ENCODE peak calls at places on chromosomes 11 and 22, in eight cellular contexts. R is dorsolateral prefrontal cortex; Y is hepatocyte; T is CD4-positive, alpha-beta T cell; G is GM06990; N is ovary; M is prostate gland; W is AG04450. A is an unnamed sample.

GRCh38 chr11:67523556-67524479 is 572 bp upstream of the CABP2 start:
- DNase-seq in R (no peak), Y (no peak), T (no peak), G (no peak), N (no peak), M (no peak), W (no peak), A (no peak)

GRCh38 chr11:8282621-8283509 is 19.2 kb upstream of the LMO1 start:
- DNase-seq in R (peak; percentile 10), Y (no peak), T (no peak), G (no peak), N (no peak), M (no peak), W (no peak), A (no peak)

GRCh38 chr11:104897891-104898684 is at the start of gene CASP12:
- DNase-seq in R (no peak), Y (peak; percentile 6), T (no peak), G (peak; percentile 31), N (peak; percentile 22), M (no peak), W (no peak), A (no peak)

GRCh38 chr11:93738647-93739081 is 2.6 kb downstream of the TAF1D start:
- DNase-seq in R (no peak), Y (no peak), T (no peak), G (no peak), N (no peak), M (no peak), W (no peak), A (no peak)

GRCh38 chr11:59865031-59865430 is 1.3 kb downstream of the TCN1 start:
- DNase-seq in R (no peak), Y (no peak), T (no peak), G (no peak), N (no peak), M (no peak), W (no peak), A (no peak)

GRCh38 chr11:30329150-30329940 is 6.4 kb downstream of the ARL14EP start:
- DNase-seq in R (no peak), Y (no peak), T (no peak), G (no peak), N (no peak), M (no peak), W (no peak), A (no peak)

GRCh38 chr22:25485626-25486545 is 78.6 kb upstream of the GRK3 start:
- DNase-seq in R (no peak), Y (no peak), T (no peak), G (peak; percentile 24), N (no peak), M (no peak), W (no peak), A (no peak)

GRCh38 chr11:46947399-46948077 is 11.0 kb downstream of the CSTPP1 start:
- DNase-seq in R (no peak), Y (peak; percentile 4), T (no peak), G (no peak), N (no peak), M (no peak), W (no peak), A (no peak)

GRCh38 chr11:17805873-17806272 is 71.3 kb downstream of the KCNC1 start:
- DNase-seq in R (no peak), Y (no peak), T (no peak), G (no peak), N (no peak), M (no peak), W (no peak), A (no peak)

GRCh38 chr11:66188580-66188979 is 79.9 kb upstream of the RAB1B start:
- DNase-seq in R (no peak), Y (peak; percentile 10), T (no peak), G (no peak), N (no peak), M (no peak), W (peak; percentile 10), A (no peak)

GRCh38 chr11:33835143-33835878 is 56.6 kb downstream of the LMO2 start:
- DNase-seq in R (no peak), Y (peak; percentile 73), T (no peak), G (no peak), N (no peak), M (no peak), W (peak; percentile 13), A (no peak)

GRCh38 chr11:72111803-72112540 is 523 bp downstream of the ANAPC15 start:
- DNase-seq in R (peak; percentile 99), Y (peak; percentile 98), T (peak; percentile 75), G (no peak), N (peak; percentile 90), M (peak; percentile 99), W (peak; percentile 99), A (peak; percentile 93)

GRCh38 chr11:35245786-35246185 is 106.8 kb downstream of the CD44 start:
- DNase-seq in R (no peak), Y (no peak), T (no peak), G (no peak), N (no peak), M (no peak), W (no peak), A (no peak)

GRCh38 chr11:74849525-74850391 is 99.1 kb downstream of the XRRA1 start:
- DNase-seq in R (no peak), Y (no peak), T (no peak), G (no peak), N (no peak), M (no peak), W (peak; percentile 27), A (no peak)

GRCh38 chr11:76690736-76691135 is 20.2 kb upstream of the LRRC32 start:
- DNase-seq in R (no peak), Y (no peak), T (no peak), G (no peak), N (no peak), M (no peak), W (peak; percentile 65), A (no peak)

GRCh38 chr11:111944139-111944538 is 7.0 kb downstream of the DIXDC1 start:
- DNase-seq in R (no peak), Y (peak; percentile 71), T (no peak), G (no peak), N (no peak), M (peak; percentile 68), W (peak; percentile 59), A (no peak)

GRCh38 chr11:121687961-121688566 is 235.3 kb upstream of the SORL1-AS1 start:
- DNase-seq in R (no peak), Y (peak; percentile 37), T (no peak), G (no peak), N (no peak), M (no peak), W (peak; percentile 23), A (no peak)

GRCh38 chr22:32318361-32318760 is 39.3 kb upstream of the RFPL3 start:
- DNase-seq in R (no peak), Y (no peak), T (no peak), G (no peak), N (no peak), M (no peak), W (no peak), A (no peak)

GRCh38 chr11:118645066-118645715 is 34.3 kb downstream of the TREH start:
- DNase-seq in R (no peak), Y (no peak), T (no peak), G (no peak), N (no peak), M (no peak), W (no peak), A (no peak)

GRCh38 chr22:20530368-20531153 is 23.2 kb downstream of the MED15 start:
- DNase-seq in R (no peak), Y (peak; percentile 65), T (no peak), G (no peak), N (no peak), M (no peak), W (no peak), A (no peak)

GRCh38 chr11:69667619-69668604 is 7.2 kb downstream of the LTO1 start:
- DNase-seq in R (no peak), Y (peak; percentile 55), T (no peak), G (no peak), N (no peak), M (no peak), W (no peak), A (no peak)

GRCh38 chr11:10164621-10165020 is 129.4 kb downstream of the SBF2 start:
- DNase-seq in R (no peak), Y (no peak), T (no peak), G (no peak), N (no peak), M (no peak), W (no peak), A (no peak)

GRCh38 chr22:39300198-39300830 is 19.1 kb downstream of the RPL3 start:
- DNase-seq in R (peak; percentile 59), Y (no peak), T (no peak), G (no peak), N (no peak), M (no peak), W (no peak), A (no peak)

GRCh38 chr11:44383246-44383645 is 73.3 kb upstream of the ALX4 start:
- DNase-seq in R (no peak), Y (no peak), T (no peak), G (no peak), N (no peak), M (no peak), W (no peak), A (no peak)
- H3K27me3 ChIP-seq in R (peaks cover 20% of the 10 kb centered on the region), Y (no peaks in the 10 kb centered on the region), T (peaks cover 24% of the 10 kb centered on the region), G (peaks cover 3% of the 10 kb centered on the region), N (no peaks in the 10 kb centered on the region), M (no peaks in the 10 kb centered on the region), W (peaks cover 10% of the 10 kb centered on the region), A (peaks cover 5% of the 10 kb centered on the region)

GRCh38 chr11:64306563-64306875 is 1.2 kb downstream of the ESRRA start:
- DNase-seq in R (no peak), Y (no peak), T (no peak), G (no peak), N (no peak), M (no peak), W (no peak), A (no peak)

GRCh38 chr11:64304316-64305072 is 830 bp upstream of the ESRRA start:
- DNase-seq in R (peak; percentile 96), Y (peak; percentile 96), T (peak; percentile 94), G (peak; percentile 87), N (peak; percentile 88), M (peak; percentile 91), W (peak; percentile 78), A (peak; percentile 84)

GRCh38 chr11:64305075-64305690 is at the start of gene ESRRA:
- DNase-seq in R (peak; percentile 100), Y (peak; percentile 100), T (peak; percentile 98), G (peak; percentile 99), N (peak; percentile 99), M (peak; percentile 100), W (peak; percentile 90), A (peak; percentile 99)

GRCh38 chr11:64306876-64307622 is 1.7 kb downstream of the ESRRA start:
- DNase-seq in R (no peak), Y (peak; percentile 86), T (no peak), G (no peak), N (peak; percentile 61), M (no peak), W (no peak), A (no peak)

GRCh38 chr11:64305691-64306562 is 603 bp downstream of the ESRRA start:
- DNase-seq in R (peak; percentile 54), Y (peak; percentile 79), T (peak; percentile 54), G (peak; percentile 77), N (peak; percentile 81), M (peak; percentile 38), W (no peak), A (no peak)
- TF ChIP-seq CTCF in R (peak; percentile 15), Y (peak; percentile 54), T (peak; percentile 54), G (peak; percentile 72), N (no peak), M (no peak), W (peak; percentile 26), A (no peak)

GRCh38 chr11:62988281-62988680 is 3.5 kb upstream of the SLC22A6 start:
- DNase-seq in R (no peak), Y (no peak), T (no peak), G (no peak), N (no peak), M (no peak), W (no peak), A (no peak)
- H3K27me3 ChIP-seq in R (no peaks in the 10 kb centered on the region), Y (no peaks in the 10 kb centered on the region), T (no peaks in the 10 kb centered on the region), G (peaks cover 2% of the 10 kb centered on the region), N (no peaks in the 10 kb centered on the region), M (no peaks in the 10 kb centered on the region), W (peaks cover 3% of the 10 kb centered on the region), A (no peaks in the 10 kb centered on the region)

GRCh38 chr11:3036419-3036818 is 20.8 kb downstream of the CARS1 start:
- DNase-seq in R (no peak), Y (no peak), T (no peak), G (no peak), N (no peak), M (no peak), W (no peak), A (no peak)
- TF ChIP-seq CTCF in R (no peak), Y (no peak), T (no peak), G (no peak), N (no peak), M (no peak), W (no peak), A (no peak)

A was measured in breast epithelium.